ENCODE peak calls at places on chromosomes 16 and 17, in ten cellular contexts. F is suprapubic skin; A is esophagus squamous epithelium; R is Karpas-422; Q is neural progenitor cell; I is HCT116; P is kidney; E is effector memory CD4-positive, alpha-beta T cell; L is adrenal gland; S is heart right ventricle. Z is an unnamed sample. For H3K36me3 and H3K4me1, the result is how much of the 10 kb centered on the place peaks cover.

GRCh38 chr16:16994831-16995230 is 475.9 kb downstream of the XYLT1 start:
- DNase-seq in F (no peak), A (no peak), R (no peak), Q (peak), I (no peak), P (no peak), E (no peak), L (no peak), S (no peak), Z (no peak)

GRCh38 chr17:5499790-5500189 is 13.4 kb downstream of the MIS12 start:
- DNase-seq in F (no peak), A (no peak), R (no peak), Q (peak), I (no peak), P (peak), E (no peak), L (no peak), S (no peak), Z (no peak)

GRCh38 chr17:34797724-34798123 is 163.5 kb downstream of the CCT6B start:
- DNase-seq in F (no peak), A (no peak), R (peak), Q (peak), I (no peak), P (no peak), E (no peak), L (peak), S (peak), Z (peak)

GRCh38 chr17:41672153-41672552 is 16.5 kb upstream of the EIF1 start:
- DNase-seq in F (no peak), A (no peak), R (no peak), Q (no peak), I (no peak), P (no peak), E (no peak), L (no peak), S (no peak), Z (no peak)

GRCh38 chr17:3798273-3799180 is 2.5 kb downstream of the ITGAE start:
- DNase-seq in F (peak), A (no peak), R (no peak), Q (no peak), I (no peak), P (no peak), E (no peak), L (peak), S (no peak), Z (no peak)

GRCh38 chr17:33944412-33944811 is 310.7 kb upstream of the CCL2 start:
- DNase-seq in F (peak), A (no peak), R (no peak), Q (no peak), I (no peak), P (no peak), E (no peak), L (no peak), S (no peak), Z (no peak)

GRCh38 chr17:42458497-42459255 is at the start of gene ATP6V0A1:
- DNase-seq in F (peak), A (peak), R (peak), Q (peak), I (peak), P (peak), E (peak), L (peak), S (peak), Z (peak)

GRCh38 chr16:66523861-66524354 is 26.0 kb downstream of the TK2 start:
- DNase-seq in F (peak), A (no peak), R (no peak), Q (no peak), I (no peak), P (no peak), E (no peak), L (no peak), S (no peak), Z (no peak)

GRCh38 chr17:78032166-78032565 is 73.7 kb downstream of the TNRC6C start:
- DNase-seq in F (no peak), A (no peak), R (no peak), Q (no peak), I (no peak), P (no peak), E (no peak), L (no peak), S (no peak), Z (no peak)

GRCh38 chr17:48554412-48555090 is 9.6 kb upstream of the HOXB2 start:
- DNase-seq in F (no peak), A (no peak), R (no peak), Q (peak), I (no peak), P (no peak), E (no peak), L (no peak), S (no peak), Z (no peak)

GRCh38 chr16:89884041-89884421 is 10.6 kb downstream of the TCF25 start:
- DNase-seq in F (no peak), A (no peak), R (no peak), Q (no peak), I (no peak), P (no peak), E (no peak), L (no peak), S (no peak), Z (no peak)
- H3K36me3 ChIP-seq in F (half or more), A (half or more), R (under half), Q (under half), I (half or more), P (under half), E (half or more), L (half or more), S (under half), Z (half or more)

GRCh38 chr16:11913425-11914079 is 2.2 kb downstream of the GSPT1 start:
- DNase-seq in F (no peak), A (no peak), R (peak), Q (no peak), I (no peak), P (no peak), E (peak), L (no peak), S (no peak), Z (no peak)

GRCh38 chr16:11914210-11914758 is 1.5 kb downstream of the GSPT1 start:
- DNase-seq in F (no peak), A (no peak), R (peak), Q (no peak), I (no peak), P (no peak), E (no peak), L (no peak), S (no peak), Z (no peak)

GRCh38 chr16:11907160-11907970 is 8.4 kb downstream of the GSPT1 start:
- DNase-seq in F (no peak), A (no peak), R (no peak), Q (no peak), I (no peak), P (no peak), E (no peak), L (no peak), S (no peak), Z (peak)

GRCh38 chr16:11914759-11915643 is 755 bp downstream of the GSPT1 start:
- DNase-seq in F (no peak), A (no peak), R (peak), Q (peak), I (no peak), P (peak), E (peak), L (peak), S (peak), Z (peak)

DNA sequence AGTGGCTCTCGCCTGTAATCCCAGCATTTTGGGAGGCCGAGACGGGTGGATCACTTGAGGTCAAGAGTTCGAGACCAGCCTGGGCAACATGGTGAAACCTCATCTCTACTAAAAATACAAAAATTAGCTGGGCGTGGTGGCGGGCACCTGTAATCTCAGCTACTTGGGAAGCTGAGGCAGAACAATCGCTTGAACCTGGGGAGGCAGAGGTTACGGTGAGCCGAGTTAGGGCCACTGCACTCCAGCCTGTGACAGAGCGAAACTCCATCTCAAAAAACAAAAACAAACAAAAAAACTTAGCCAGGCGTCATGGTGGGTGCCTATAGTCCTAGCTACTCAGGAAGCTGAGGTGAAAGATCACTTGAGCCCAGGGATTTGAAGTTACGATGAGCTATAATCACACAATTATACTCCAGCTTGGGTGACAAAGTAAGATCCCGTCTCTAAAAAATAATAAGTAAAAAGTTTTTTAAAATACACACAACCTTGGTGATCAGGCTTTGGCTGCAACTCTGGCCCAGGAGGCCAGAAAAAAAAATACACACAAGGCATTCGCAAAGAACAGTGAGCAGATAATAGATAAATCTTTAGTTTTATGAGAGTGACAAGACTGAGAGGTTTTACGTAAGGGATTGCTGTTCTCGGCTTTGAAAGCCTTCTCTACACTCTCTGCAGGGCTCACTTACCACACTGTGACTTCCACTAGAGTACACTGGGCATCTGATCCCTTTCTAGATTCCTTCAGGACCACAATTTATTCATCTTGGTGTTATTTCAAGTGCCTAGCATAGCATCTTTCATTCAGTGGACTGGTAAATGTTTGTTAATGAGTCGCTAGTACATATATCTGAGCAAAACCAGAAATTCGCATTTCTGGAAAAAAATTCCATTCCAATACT is 5.9 kb downstream of the GSPT1 start:
- DNase-seq in F (no peak), A (no peak), R (no peak), Q (no peak), I (no peak), P (no peak), E (no peak), L (peak), S (no peak), Z (no peak)
- H3K4me1 ChIP-seq in F (half or more), A (under half), R (under half), Q (under half), I (under half), P (under half), E (under half), L (half or more), S (under half), Z (under half)

DNA sequence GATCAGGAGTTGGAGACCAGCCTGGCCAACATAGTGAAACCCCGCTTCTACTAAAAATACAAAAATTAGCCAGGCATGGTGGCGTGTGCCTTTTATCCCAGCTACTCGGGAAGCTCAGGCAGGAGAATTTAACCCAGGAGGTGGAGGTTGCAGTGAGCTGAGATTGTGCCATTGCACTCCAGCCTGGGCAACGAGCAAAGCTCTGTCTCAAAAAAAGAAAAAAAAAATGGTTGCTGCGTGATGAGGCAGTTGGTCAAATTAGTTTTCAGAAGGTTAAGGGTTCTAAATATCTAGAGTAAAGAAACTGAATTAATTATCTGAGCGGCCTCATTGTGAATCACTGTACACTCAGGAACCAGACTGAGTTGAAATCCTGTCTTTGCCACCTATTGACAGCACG is 3.5 kb upstream of the CD68 start:
- DNase-seq in F (no peak), A (no peak), R (no peak), Q (no peak), I (no peak), P (no peak), E (no peak), L (no peak), S (no peak), Z (no peak)
- H3K4me3 ChIP-seq in F (peak), A (peak), R (no peak), Q (no peak), I (no peak), P (no peak), E (no peak), L (no peak), S (no peak), Z (no peak)

GRCh38 chr16:89548344-89549006 is 12.0 kb upstream of the RPL13 start:
- DNase-seq in F (no peak), A (no peak), R (no peak), Q (no peak), I (no peak), P (no peak), E (no peak), L (no peak), S (no peak), Z (no peak)

GRCh38 chr16:89549007-89549700 is 11.3 kb upstream of the RPL13 start:
- DNase-seq in F (no peak), A (no peak), R (no peak), Q (no peak), I (no peak), P (no peak), E (no peak), L (no peak), S (no peak), Z (no peak)

GRCh38 chr16:89552329-89552728 is 8.2 kb upstream of the RPL13 start:
- DNase-seq in F (no peak), A (no peak), R (no peak), Q (no peak), I (no peak), P (no peak), E (no peak), L (no peak), S (no peak), Z (no peak)

GRCh38 chr16:89552913-89553312 is 7.6 kb upstream of the RPL13 start:
- DNase-seq in F (no peak), A (no peak), R (no peak), Q (no peak), I (no peak), P (no peak), E (no peak), L (no peak), S (no peak), Z (no peak)

DNA sequence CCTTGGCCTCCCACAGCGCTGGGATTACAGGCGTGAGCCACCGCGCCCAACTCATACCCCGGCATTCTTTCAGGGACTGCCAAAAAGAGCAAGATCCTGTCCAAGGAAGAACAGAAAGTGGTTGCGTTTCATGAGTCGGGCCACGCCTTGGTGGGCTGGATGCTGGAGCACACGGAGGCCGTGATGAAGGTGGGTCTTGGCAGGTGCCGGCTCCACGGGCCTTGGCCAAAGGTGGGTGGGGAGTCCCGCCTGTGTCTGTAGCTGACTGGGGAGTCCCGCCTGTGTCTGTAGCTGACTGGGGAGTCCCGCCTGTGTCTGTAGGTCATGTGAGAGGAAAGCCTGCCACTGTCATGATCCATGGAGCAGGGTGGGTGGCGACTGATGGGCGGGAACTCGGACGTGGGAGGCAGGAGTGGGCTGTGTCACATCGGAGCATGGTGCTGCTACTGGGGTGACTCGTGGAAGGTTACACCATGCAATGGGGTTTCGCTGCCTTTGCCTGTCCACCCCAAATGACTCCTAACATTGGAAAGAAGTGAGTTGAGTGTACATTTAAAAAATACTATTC is 10.0 kb upstream of the RPL13 start:
- DNase-seq in F (no peak), A (no peak), R (no peak), Q (no peak), I (no peak), P (no peak), E (no peak), L (no peak), S (no peak), Z (no peak)
- H3K36me3 ChIP-seq in F (half or more), A (under half), R (under half), Q (under half), I (under half), P (under half), E (half or more), L (half or more), S (under half), Z (half or more)

GRCh38 chr16:52467753-52468152 is 79.2 kb downstream of the TOX3 start:
- DNase-seq in F (no peak), A (no peak), R (no peak), Q (no peak), I (no peak), P (no peak), E (no peak), L (no peak), S (no peak), Z (no peak)
- H3K4me1 ChIP-seq in F (under half), A (under half), R (under half), Q (under half), I (under half), P (under half), E (under half), L (under half), S (under half), Z (under half)

GRCh38 chr16:84619103-84619460 is 1.2 kb upstream of the COTL1 start:
- DNase-seq in F (no peak), A (no peak), R (no peak), Q (no peak), I (no peak), P (no peak), E (no peak), L (no peak), S (no peak), Z (no peak)

GRCh38 chr16:84617631-84618427 is at the start of gene COTL1:
- DNase-seq in F (peak), A (peak), R (peak), Q (peak), I (peak), P (peak), E (peak), L (peak), S (peak), Z (peak)

GRCh38 chr16:84616515-84616914 is 1.4 kb downstream of the COTL1 start:
- DNase-seq in F (no peak), A (no peak), R (peak), Q (no peak), I (no peak), P (peak), E (no peak), L (no peak), S (no peak), Z (peak)

GRCh38 chr16:84617068-84617630 is 729 bp downstream of the COTL1 start:
- DNase-seq in F (no peak), A (no peak), R (peak), Q (peak), I (no peak), P (peak), E (no peak), L (no peak), S (peak), Z (no peak)

DNA sequence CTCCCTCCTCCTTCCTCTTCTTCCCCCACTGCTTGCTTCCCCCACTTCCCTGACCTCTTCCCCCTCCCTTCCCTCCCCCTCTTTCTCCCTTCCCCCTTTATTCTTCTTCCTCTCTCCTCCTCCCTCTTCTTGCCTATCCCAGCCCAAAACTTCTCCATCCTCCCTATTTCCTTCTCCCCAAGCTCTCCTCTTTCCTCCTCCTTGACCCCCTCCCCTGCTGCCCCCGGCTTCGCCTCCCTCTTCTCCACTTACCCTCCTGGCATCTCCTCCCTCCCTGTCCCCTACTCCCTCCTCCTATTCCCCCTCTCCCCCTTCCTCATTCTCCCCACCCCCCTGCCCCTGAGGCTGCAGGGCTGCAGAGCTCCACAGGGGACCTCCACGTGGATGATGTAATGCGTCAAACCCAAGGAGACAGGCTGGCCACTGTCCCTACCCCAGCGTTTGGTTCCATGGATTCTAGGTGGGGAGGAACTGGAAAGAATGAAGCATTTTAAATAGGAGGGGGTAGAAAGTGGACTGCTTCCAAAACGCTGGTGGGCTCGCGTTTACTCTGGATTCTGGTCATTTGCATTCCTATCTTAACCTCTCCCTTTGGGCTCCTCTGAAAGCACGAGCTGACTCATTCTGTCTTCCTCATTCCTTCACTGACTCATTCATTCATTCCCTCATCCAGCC is 687 bp upstream of the COTL1 start:
- DNase-seq in F (no peak), A (no peak), R (peak), Q (peak), I (peak), P (peak), E (no peak), L (no peak), S (no peak), Z (no peak)
- H3K4me3 ChIP-seq in F (peak), A (peak), R (peak), Q (peak), I (peak), P (no peak), E (no peak), L (no peak), S (no peak), Z (no peak)

GRCh38 chr17:67353929-67354557 is 12.3 kb downstream of the PSMD12 start:
- DNase-seq in F (no peak), A (no peak), R (no peak), Q (no peak), I (no peak), P (no peak), E (no peak), L (no peak), S (no peak), Z (peak)
- H3K36me3 ChIP-seq in F (half or more), A (under half), R (half or more), Q (under half), I (half or more), P (under half), E (half or more), L (half or more), S (under half), Z (half or more)

DNA sequence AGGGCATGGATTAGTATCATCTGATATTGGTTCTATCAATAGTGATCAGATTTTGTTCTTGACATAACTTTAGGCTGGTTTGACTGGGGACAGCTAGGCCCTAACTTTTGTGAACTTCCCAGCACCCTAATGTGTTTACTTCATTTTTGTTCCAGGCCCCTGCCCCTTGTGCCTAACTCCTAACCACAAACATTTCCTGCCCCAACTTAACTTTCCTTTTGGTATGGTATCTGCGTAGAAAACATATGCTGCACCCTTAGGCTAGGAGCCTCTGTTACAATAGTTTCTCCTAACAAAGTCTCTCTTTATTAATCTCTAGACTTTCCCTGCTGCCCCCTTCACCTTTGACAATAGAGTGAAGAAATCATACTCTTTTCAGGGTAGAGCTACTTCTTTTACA is 2.5 kb downstream of the ADPRM start:
- DNase-seq in F (no peak), A (no peak), R (no peak), Q (no peak), I (no peak), P (no peak), E (no peak), L (no peak), S (no peak), Z (no peak)
- H3K4me1 ChIP-seq in F (under half), A (under half), R (under half), Q (under half), I (under half), P (under half), E (under half), L (under half), S (under half), Z (under half)